ENCODE peak calls at places on chromosomes 11 and 22, in seven cellular contexts. C is HCT116, Z is nephron progenitor cell, L is renal cortical epithelial cell, D is HFFc6, G is HTR-8/SVneo, X is ACHN. N is an unnamed sample.

GRCh38 chr11:44628730-44629361 is 63.4 kb downstream of the CD82 start:
- DNase-seq in C (no peak), Z (no peak), L (no peak), D (no peak), G (no peak), X (no peak), N (no peak)

GRCh38 chr11:42841563-42841962 is 470.2 kb upstream of the API5 start:
- DNase-seq in C (no peak), Z (no peak), L (no peak), D (no peak), G (no peak), X (no peak), N (no peak)

GRCh38 chr22:37419916-37420655 is 7.2 kb downstream of the ELFN2 start:
- DNase-seq in C (no peak), Z (peak), L (peak), D (no peak), G (no peak), X (no peak), N (no peak)

GRCh38 chr22:37072673-37073072 is 21.1 kb downstream of the KCTD17 start:
- DNase-seq in C (no peak), Z (no peak), L (no peak), D (no peak), G (no peak), X (no peak), N (no peak)

GRCh38 chr11:32462296-32462695 is 27.0 kb upstream of the WT1 start:
- DNase-seq in C (no peak), Z (no peak), L (no peak), D (no peak), G (no peak), X (no peak), N (no peak)

GRCh38 chr11:10752486-10752885 is 1.4 kb downstream of the CTR9 start:
- DNase-seq in C (no peak), Z (no peak), L (no peak), D (no peak), G (no peak), X (no peak), N (no peak)

GRCh38 chr11:74749127-74749964 is 697 bp downstream of the RNF169 start:
- DNase-seq in C (peak), Z (peak), L (peak), D (no peak), G (peak), X (peak), N (no peak)

GRCh38 chr11:36195496-36196346 is 93.5 kb downstream of the COMMD9 start:
- DNase-seq in C (no peak), Z (no peak), L (no peak), D (no peak), G (no peak), X (no peak), N (no peak)

GRCh38 chr11:12729941-12730340 is 55.7 kb downstream of the TEAD1 start:
- DNase-seq in C (no peak), Z (no peak), L (no peak), D (no peak), G (no peak), X (no peak), N (no peak)

GRCh38 chr11:105298630-105299029 is 159.1 kb upstream of the CARD18 start:
- DNase-seq in C (no peak), Z (no peak), L (peak), D (peak), G (peak), X (no peak), N (no peak)

GRCh38 chr11:114377612-114378267 is 22.6 kb downstream of the C11orf71 start:
- DNase-seq in C (no peak), Z (no peak), L (no peak), D (peak), G (peak), X (peak), N (no peak)

GRCh38 chr11:65150513-65151271 is 16.4 kb upstream of the SYVN1 start:
- DNase-seq in C (peak), Z (no peak), L (peak), D (peak), G (peak), X (peak), N (no peak)

GRCh38 chr11:32829680-32830412 is at the start of gene PRRG4:
- DNase-seq in C (no peak), Z (peak), L (peak), D (no peak), G (peak), X (peak), N (peak)

GRCh38 chr22:45504703-45505341 is 2.1 kb downstream of the FBLN1 start:
- DNase-seq in C (no peak), Z (peak), L (no peak), D (peak), G (no peak), X (no peak), N (no peak)

GRCh38 chr11:61357233-61357893 is 4.3 kb downstream of the CYB561A3 start:
- DNase-seq in C (no peak), Z (no peak), L (no peak), D (no peak), G (no peak), X (no peak), N (no peak)

GRCh38 chr11:80855975-80856524 is 1415.2 kb upstream of the TENM4 start:
- DNase-seq in C (no peak), Z (no peak), L (peak), D (no peak), G (no peak), X (peak), N (no peak)

GRCh38 chr22:24011735-24012068 is 598 bp downstream of the CABIN1 start:
- DNase-seq in C (no peak), Z (no peak), L (no peak), D (no peak), G (no peak), X (no peak), N (no peak)

GRCh38 chr11:116862101-116862637 is 24.7 kb upstream of the APOA1 start:
- DNase-seq in C (no peak), Z (no peak), L (no peak), D (no peak), G (no peak), X (no peak), N (no peak)

GRCh38 chr11:129749141-129749540 is 66.5 kb upstream of the TMEM45B start:
- DNase-seq in C (no peak), Z (no peak), L (no peak), D (no peak), G (no peak), X (no peak), N (no peak)

GRCh38 chr11:2300936-2301630 is 635 bp downstream of the C11orf21 start:
- DNase-seq in C (no peak), Z (no peak), L (no peak), D (no peak), G (no peak), X (no peak), N (no peak)

GRCh38 chr11:94219771-94220170 is 84.6 kb upstream of the IZUMO1R start:
- DNase-seq in C (no peak), Z (no peak), L (no peak), D (no peak), G (no peak), X (no peak), N (no peak)

GRCh38 chr11:9573775-9574555 is 495 bp downstream of the WEE1 start:
- DNase-seq in C (no peak), Z (peak), L (no peak), D (no peak), G (no peak), X (no peak), N (no peak)

GRCh38 chr11:56783448-56784041 is 35.0 kb upstream of the OR9G4 start:
- DNase-seq in C (peak), Z (peak), L (peak), D (peak), G (peak), X (peak), N (no peak)